ENCODE peak calls at places on chromosomes 4 and X, in ten cellular contexts. K, O, F, E, T, J, R, B, M and Y are unnamed samples.

GRCh38 chr4:4914059-4914820 is 54.8 kb downstream of the MSX1 start:
- DNase-seq in J (no peak), K (no peak), M (peak; percentile 24), E (no peak), F (no peak), R (no peak), T (no peak), O (peak; percentile 15), B (no peak), Y (no peak)

GRCh38 chr4:103934178-103934789 is 214.5 kb upstream of the TACR3 start:
- DNase-seq in E (no peak), M (peak; percentile 12), F (no peak), J (peak; percentile 34), B (peak; percentile 3), T (peak; percentile 45), R (no peak), K (no peak), O (no peak), Y (peak; percentile 58)

GRCh38 chr4:143381171-143382118 is 44.8 kb downstream of the GAB1 start:
- DNase-seq in J (no peak), T (no peak), K (peak; percentile 89), B (no peak), O (no peak), E (no peak), R (no peak), M (peak; percentile 53), F (no peak), Y (no peak)

GRCh38 chr4:19944806-19945205 is 306.9 kb upstream of the SLIT2 start:
- DNase-seq in J (no peak), R (no peak), K (no peak), E (no peak), O (no peak), F (no peak), M (no peak), B (no peak), T (no peak), Y (no peak)

GRCh38 chr4:91087743-91088142 is 960.5 kb downstream of the CCSER1 start:
- DNase-seq in J (no peak), O (no peak), K (no peak), T (no peak), R (no peak), M (no peak), E (no peak), B (no peak), F (no peak), Y (no peak)

GRCh38 chr4:51943221-51943620 is 76.9 kb downstream of the LRRC66 start:
- DNase-seq in F (no peak), T (no peak), O (no peak), R (no peak), J (no peak), B (no peak), M (peak; percentile 46), K (no peak), E (no peak), Y (peak; percentile 18)

GRCh38 chrX:46325312-46325877 is 219.8 kb downstream of the ZNF674 start:
- DNase-seq in F (no peak), B (no peak), O (peak; percentile 21), M (peak; percentile 41), K (peak; percentile 50), T (no peak), E (peak; percentile 40), J (peak; percentile 36), R (no peak), Y (peak; percentile 1)

GRCh38 chr4:42965326-42965725 is 72.8 kb downstream of the GRXCR1 start:
- DNase-seq in K (no peak), E (no peak), J (no peak), R (no peak), O (no peak), T (no peak), F (no peak), M (no peak), B (no peak), Y (peak; percentile 25)

GRCh38 chr4:122666527-122667245 is 45.8 kb upstream of the IL21 start:
- DNase-seq in F (no peak), K (no peak), E (no peak), O (peak; percentile 92), J (no peak), T (no peak), M (peak; percentile 92), B (no peak), R (no peak), Y (no peak)

GRCh38 chr4:4864940-4865704 is 5.7 kb downstream of the MSX1 start:
- DNase-seq in K (no peak), E (no peak), R (no peak), T (no peak), M (peak; percentile 37), B (no peak), O (no peak), F (no peak), J (no peak), Y (no peak)

GRCh38 chr4:186881521-186882220 is 158.0 kb upstream of the FAT1 start:
- DNase-seq in F (no peak), T (no peak), M (peak; percentile 4), J (no peak), O (peak; percentile 41), R (no peak), B (no peak), E (no peak), K (no peak), Y (no peak)

GRCh38 chrX:47796433-47796906 is 40.2 kb upstream of the ZNF81 start:
- DNase-seq in O (peak; percentile 8), J (no peak), T (no peak), F (no peak), K (no peak), R (no peak), E (no peak), M (peak; percentile 65), B (no peak), Y (no peak)

GRCh38 chr4:80492761-80493160 is 157.2 kb downstream of the CFAP299 start:
- DNase-seq in E (no peak), J (peak; percentile 1), B (peak; percentile 36), T (no peak), K (no peak), F (no peak), R (peak; percentile 37), M (no peak), O (no peak), Y (no peak)

GRCh38 chr4:144374065-144374464 is 233.5 kb upstream of the GYPA start:
- DNase-seq in F (no peak), R (no peak), E (no peak), O (no peak), K (no peak), T (no peak), B (no peak), M (no peak), J (no peak), Y (no peak)

GRCh38 chr4:174394915-174395314 is 111.2 kb downstream of the CEP44 start:
- DNase-seq in R (no peak), F (no peak), O (peak; percentile 8), T (no peak), M (peak; percentile 38), K (no peak), J (no peak), B (no peak), E (no peak), Y (no peak)

GRCh38 chr4:84952004-84952403 is 14.5 kb downstream of the WDFY3 start:
- DNase-seq in B (no peak), R (no peak), K (no peak), F (no peak), E (no peak), O (no peak), M (peak; percentile 40), J (peak; percentile 8), T (no peak), Y (no peak)

GRCh38 chr4:99180367-99181169 is 36.5 kb upstream of the ADH4 start:
- DNase-seq in J (no peak), B (no peak), O (peak; percentile 12), F (no peak), K (no peak), R (no peak), M (peak; percentile 70), E (no peak), T (no peak), Y (no peak)

GRCh38 chr4:156109943-156110925 is 156.6 kb upstream of the CTSO start:
- DNase-seq in R (no peak), J (peak; percentile 11), M (peak; percentile 12), E (no peak), K (no peak), T (no peak), O (no peak), B (no peak), F (no peak), Y (no peak)

GRCh38 chrX:69387559-69388487 is 116.3 kb upstream of the NALF2 start:
- DNase-seq in M (peak; percentile 7), B (peak; percentile 18), E (peak; percentile 1), J (peak; percentile 66), R (peak; percentile 0), F (no peak), O (no peak), K (no peak), T (peak; percentile 78), Y (peak; percentile 21)

GRCh38 chr4:159298502-159298901 is 195.6 kb downstream of the RAPGEF2 start:
- DNase-seq in T (no peak), K (no peak), E (no peak), J (no peak), O (peak; percentile 57), R (no peak), F (no peak), M (peak; percentile 24), B (no peak), Y (peak; percentile 14)

GRCh38 chrX:13778916-13779315 is 38.0 kb downstream of the GPM6B start:
- DNase-seq in M (peak; percentile 68), R (no peak), B (no peak), O (no peak), K (no peak), E (no peak), T (no peak), J (no peak), F (no peak), Y (no peak)

GRCh38 chr4:183721207-183722081 is 62.4 kb downstream of the TRAPPC11 start:
- DNase-seq in O (no peak), B (no peak), E (peak; percentile 20), M (peak; percentile 19), F (no peak), K (peak; percentile 69), T (no peak), J (peak; percentile 62), R (peak; percentile 22), Y (peak; percentile 29)